ENCODE peak calls at places on chromosomes 12 and 14, in four cellular contexts. Q is H9; N is kidney; D is effector memory CD4-positive, alpha-beta T cell. U is an unnamed sample.

GRCh38 chr14:105249175-105250007 is 1.1 kb downstream of the BTBD6 start:
- DNase-seq in D (no peak), Q (peak), N (peak), U (peak)

GRCh38 chr12:100936661-100937060 is 142.1 kb downstream of the ANO4 start:
- DNase-seq in N (no peak), Q (no peak), D (no peak), U (no peak)

GRCh38 chr12:4584281-4584680 is 22.3 kb downstream of the DYRK4 start:
- DNase-seq in Q (no peak), N (no peak), D (no peak), U (no peak)

GRCh38 chr12:118544569-118544968 is 168.2 kb downstream of the SUDS3 start:
- DNase-seq in N (no peak), Q (peak), D (no peak), U (no peak)

GRCh38 chr12:113236539-113237354 is 15.5 kb downstream of the TPCN1 start:
- DNase-seq in Q (no peak), D (no peak), N (peak), U (no peak)

GRCh38 chr12:16573652-16574077 is 32.3 kb downstream of the LMO3 start:
- DNase-seq in Q (peak), D (no peak), N (no peak), U (peak)

GRCh38 chr12:132108211-132108832 is 35.8 kb downstream of the DDX51 start:
- DNase-seq in N (no peak), Q (peak), D (no peak), U (peak)

GRCh38 chr12:62692884-62693283 is 226.3 kb downstream of the MON2 start:
- DNase-seq in Q (no peak), N (no peak), D (no peak), U (no peak)

GRCh38 chr12:29695026-29695425 is 88.7 kb downstream of the TMTC1 start:
- DNase-seq in Q (no peak), D (no peak), N (no peak), U (no peak)

GRCh38 chr12:124317400-124317799 is 22.5 kb downstream of the RFLNA start:
- DNase-seq in Q (no peak), D (no peak), N (no peak), U (no peak)

GRCh38 chr12:113101751-113102150 is 33.8 kb downstream of the RASAL1 start:
- DNase-seq in Q (no peak), N (peak), D (no peak), U (no peak)

GRCh38 chr12:30882706-30883105 is 43.8 kb upstream of the TSPAN11 start:
- DNase-seq in N (no peak), D (no peak), Q (no peak), U (no peak)

GRCh38 chr12:92085040-92085439 is 60.6 kb downstream of the BTG1 start:
- DNase-seq in N (no peak), Q (no peak), D (no peak), U (no peak)

GRCh38 chr14:59631237-59631636 is 54.6 kb upstream of the CCDC175 start:
- DNase-seq in D (no peak), Q (peak), N (no peak), U (no peak)

GRCh38 chr12:57896437-57897201 is 44.7 kb upstream of the ATP23 start:
- DNase-seq in Q (peak), D (no peak), N (peak), U (peak)

GRCh38 chr14:75101491-75101890 is 25.4 kb downstream of the NEK9 start:
- DNase-seq in Q (no peak), D (no peak), N (no peak), U (no peak)

GRCh38 chr12:77777274-77777673 is 53.4 kb upstream of the NAV3 start:
- DNase-seq in Q (no peak), D (no peak), N (no peak), U (no peak)

GRCh38 chr14:94601961-94602391 is 10.2 kb upstream of the SERPINA3 start:
- DNase-seq in Q (peak), D (no peak), N (no peak), U (peak)

GRCh38 chr14:31362746-31363145 is 57.6 kb downstream of the HEATR5A start:
- DNase-seq in D (no peak), Q (no peak), N (no peak), U (no peak)

GRCh38 chr12:92158711-92159534 is 13.3 kb upstream of the BTG1 start:
- DNase-seq in D (no peak), Q (no peak), N (no peak), U (no peak)

GRCh38 chr14:103499709-103500108 is 22.9 kb downstream of the CKB start:
- DNase-seq in Q (no peak), N (no peak), D (no peak), U (no peak)

GRCh38 chr14:76964695-76965094 is 63.8 kb downstream of the IRF2BPL start:
- DNase-seq in D (no peak), Q (no peak), N (no peak), U (no peak)

GRCh38 chr12:120292661-120293531 is at the start of gene RNU4-1:
- DNase-seq in N (no peak), Q (peak), D (peak), U (peak)

GRCh38 chr14:68473794-68474193 is 319.1 kb downstream of the ZFP36L1 start:
- DNase-seq in N (no peak), D (no peak), Q (no peak), U (no peak)

GRCh38 chr12:101229841-101230241 is 19.8 kb upstream of the SLC5A8 start:
- DNase-seq in D (no peak), Q (no peak), N (no peak), U (no peak)

GRCh38 chr12:93279849-93280412 is 97.8 kb upstream of the NUDT4 start:
- DNase-seq in N (no peak), Q (no peak), D (no peak), U (no peak)

GRCh38 chr12:89390802-89391673 is 38.7 kb upstream of the DUSP6 start:
- DNase-seq in Q (no peak), N (no peak), D (no peak), U (no peak)

GRCh38 chr12:106115450-106115849 is 23.3 kb downstream of the NUAK1 start:
- DNase-seq in D (no peak), Q (no peak), N (no peak), U (no peak)
- H3K27ac ChIP-seq in D (no peak), Q (no peak), N (no peak), U (peak)

GRCh38 chr14:38207342-38207741 is 362 bp upstream of the SSTR1 start:
- DNase-seq in N (no peak), Q (no peak), D (no peak), U (no peak)

GRCh38 chr14:38210168-38210567 is 2.5 kb downstream of the SSTR1 start:
- DNase-seq in N (no peak), D (no peak), Q (no peak), U (no peak)

GRCh38 chr14:38209572-38210159 is 2.0 kb downstream of the SSTR1 start:
- DNase-seq in N (no peak), Q (no peak), D (no peak), U (no peak)

GRCh38 chr14:38207830-38208815 is at the start of gene SSTR1:
- DNase-seq in Q (peak), N (peak), D (no peak), U (no peak)

GRCh38 chr14:38208825-38209562 is 1.3 kb downstream of the SSTR1 start:
- DNase-seq in D (no peak), Q (peak), N (peak), U (no peak)
- H3K27ac ChIP-seq in D (no peak), Q (no peak), N (peak), U (no peak)

GRCh38 chr14:50045837-50046236 is 70.5 kb downstream of the VCPKMT start:
- DNase-seq in D (no peak), Q (no peak), N (no peak), U (no peak)
- H3K27ac ChIP-seq in D (peak), Q (no peak), N (peak), U (peak)

GRCh38 chr12:76449993-76450392 is 101.8 kb upstream of the BBS10 start:
- DNase-seq in Q (no peak), N (no peak), D (no peak), U (no peak)

GRCh38 chr12:76451528-76451927 is 103.3 kb upstream of the BBS10 start:
- DNase-seq in N (no peak), Q (no peak), D (no peak), U (no peak)

GRCh38 chr12:76450690-76451089 is 102.5 kb upstream of the BBS10 start:
- DNase-seq in D (no peak), Q (no peak), N (no peak), U (no peak)

GRCh38 chr12:76446090-76446489 is 97.9 kb upstream of the BBS10 start:
- DNase-seq in D (no peak), Q (no peak), N (no peak), U (no peak)

DNA sequence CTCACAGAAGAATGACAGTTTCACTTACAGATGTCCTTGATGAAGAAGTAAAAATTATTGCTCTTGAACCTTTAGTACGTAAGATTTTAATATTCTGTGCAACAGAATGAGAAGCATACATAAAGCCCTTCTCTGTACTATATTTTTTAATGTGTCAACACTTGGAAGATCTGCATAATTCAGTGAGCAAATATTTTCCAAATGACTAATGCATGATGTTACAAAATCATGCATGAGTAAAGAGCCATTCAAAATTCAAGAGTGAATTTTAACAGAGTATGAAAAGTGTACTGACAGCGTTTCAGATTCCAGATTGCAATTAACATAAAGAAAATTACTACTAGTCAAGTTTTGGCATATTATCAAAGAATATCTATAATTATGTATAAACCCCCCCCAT is 101.4 kb upstream of the BBS10 start:
- DNase-seq in N (no peak), Q (no peak), D (no peak), U (no peak)
- H3K27ac ChIP-seq in N (no peak), Q (no peak), D (no peak), U (no peak)

GRCh38 chr12:11953523-11953922 is 117.2 kb upstream of the BCL2L14 start:
- DNase-seq in D (no peak), Q (no peak), N (no peak), U (no peak)

GRCh38 chr12:11951209-11951608 is 119.5 kb upstream of the BCL2L14 start:
- DNase-seq in D (no peak), Q (no peak), N (no peak), U (no peak)

GRCh38 chr12:11947218-11947617 is 123.5 kb upstream of the BCL2L14 start:
- DNase-seq in Q (no peak), D (no peak), N (no peak), U (no peak)

GRCh38 chr12:11946161-11946560 is 124.6 kb upstream of the BCL2L14 start:
- DNase-seq in N (no peak), Q (no peak), D (no peak), U (no peak)

GRCh38 chr12:11949738-11950403 is 120.9 kb upstream of the BCL2L14 start:
- DNase-seq in N (no peak), Q (no peak), D (no peak), U (no peak)
- H3K27ac ChIP-seq in N (no peak), Q (no peak), D (no peak), U (no peak)

U was measured in right atrium auricular region.